ENCODE peak calls at places on chromosome X, in seven cellular contexts. J is upper lobe of right lung, C is AG08395, Z is adipocyte, I is NCI-H1105 treated with DMSO at 0.1 percent for 48 hours, B is KG1, H is sciatic nerve. S is an unnamed sample.

GRCh38 chrX:1041051-1041450 is 171.4 kb downstream of the CRLF2 start:
- DNase-seq in C (no peak), I (no peak), J (peak), Z (no peak), H (no peak), B (no peak), S (no peak)

GRCh38 chrX:124507276-124507675 is 160.9 kb downstream of the SH2D1A start:
- DNase-seq in Z (no peak), J (no peak), C (peak), H (no peak), B (no peak), I (no peak), S (no peak)

GRCh38 chrX:77527233-77528001 is 80.2 kb downstream of the FGF16 start:
- DNase-seq in H (no peak), B (no peak), J (no peak), C (no peak), Z (no peak), I (no peak), S (no peak)

GRCh38 chrX:119228506-119229290 is 7.4 kb upstream of the PGRMC1 start:
- DNase-seq in B (no peak), H (no peak), Z (peak), C (peak), I (no peak), J (no peak), S (no peak)

GRCh38 chrX:7155163-7155562 is 7.2 kb upstream of the PUDP start:
- DNase-seq in I (no peak), C (no peak), B (no peak), Z (no peak), J (no peak), H (no peak), S (no peak)

GRCh38 chrX:143455045-143455444 is 62.2 kb downstream of the SPANXN3 start:
- DNase-seq in J (no peak), H (no peak), I (peak), B (no peak), Z (no peak), C (no peak), S (no peak)

GRCh38 chrX:150548684-150549083 is 19.7 kb upstream of the MTM1 start:
- DNase-seq in H (no peak), C (peak), Z (peak), B (no peak), I (no peak), J (no peak), S (no peak)

GRCh38 chrX:109857898-109858297 is 124.8 kb upstream of the ACSL4 start:
- DNase-seq in H (no peak), B (no peak), C (no peak), I (no peak), J (no peak), Z (peak), S (no peak)

GRCh38 chrX:12210196-12210815 is 72.0 kb downstream of the FRMPD4 start:
- DNase-seq in C (peak), I (no peak), B (no peak), H (no peak), J (no peak), Z (peak), S (no peak)

GRCh38 chrX:135713795-135714194 is 356 bp downstream of the CT45A1 start:
- DNase-seq in H (no peak), C (no peak), Z (no peak), B (no peak), J (no peak), I (no peak), S (no peak)

GRCh38 chrX:22310779-22311178 is 38.1 kb downstream of the CBLL2 start:
- DNase-seq in H (no peak), C (no peak), B (no peak), Z (no peak), J (no peak), I (no peak), S (no peak)

GRCh38 chrX:130066975-130067615 is 43.2 kb downstream of the ELF4 start:
- DNase-seq in I (no peak), J (no peak), B (no peak), Z (no peak), C (no peak), H (no peak), S (no peak)

GRCh38 chrX:109785053-109785452 is 52.0 kb upstream of the ACSL4 start:
- DNase-seq in B (no peak), J (no peak), I (no peak), H (no peak), C (no peak), Z (no peak), S (no peak)

GRCh38 chrX:17826609-17827496 is 34.2 kb downstream of the RAI2 start:
- DNase-seq in C (no peak), H (no peak), B (no peak), Z (no peak), J (no peak), I (no peak), S (no peak)

GRCh38 chrX:134004038-134004437 is 18.6 kb upstream of the GPC3 start:
- DNase-seq in C (no peak), J (no peak), Z (peak), H (no peak), I (no peak), B (no peak), S (no peak)

GRCh38 chrX:45351478-45351877 is 150.8 kb upstream of the DIPK2B start:
- DNase-seq in J (no peak), C (peak), B (no peak), I (no peak), Z (peak), H (no peak), S (no peak)

GRCh38 chrX:54386314-54386713 is 28.5 kb upstream of the WNK3 start:
- DNase-seq in J (no peak), B (no peak), H (no peak), C (no peak), I (no peak), Z (peak), S (no peak)

GRCh38 chrX:11267311-11267910 is 25.8 kb upstream of the AMELX start:
- DNase-seq in I (no peak), J (no peak), H (no peak), C (no peak), B (no peak), Z (no peak), S (no peak)

GRCh38 chrX:98379134-98379533 is 1495.4 kb downstream of the RPA4 start:
- DNase-seq in C (no peak), Z (no peak), B (no peak), J (no peak), I (no peak), H (no peak), S (no peak)

S was measured in GDM1.